ENCODE peak calls at places on chromosome 20, in seven cellular contexts. G is tibial nerve, Y is prostate gland, O is brain microvascular endothelial cell, D is LNCaP clone FGC, A is mucosa of descending colon, S is bronchial epithelial cell. T is an unnamed sample.

GRCh38 chr20:59765599-59766177 is 161.3 kb downstream of the PHACTR3 start:
- DNase-seq in S (peak), Y (no peak), G (no peak), D (no peak), O (no peak), A (peak), T (peak)

GRCh38 chr20:49627329-49627761 is 59.4 kb upstream of the PTGIS start:
- DNase-seq in G (no peak), D (no peak), O (no peak), Y (peak), A (peak), S (no peak), T (peak)

GRCh38 chr20:23036371-23036770 is 1.3 kb downstream of the SSTR4 start:
- DNase-seq in A (no peak), S (no peak), D (no peak), Y (no peak), G (no peak), O (no peak), T (no peak)

GRCh38 chr20:59051666-59052065 is 9.1 kb upstream of the PRELID3B start:
- DNase-seq in Y (no peak), S (no peak), G (no peak), O (no peak), A (no peak), D (no peak), T (no peak)

GRCh38 chr20:23449400-23449799 is 3.3 kb downstream of the CST11 start:
- DNase-seq in Y (no peak), G (no peak), S (peak), O (no peak), D (no peak), A (no peak), T (peak)

GRCh38 chr20:37529214-37529967 is 1.7 kb upstream of the BLCAP start:
- DNase-seq in D (no peak), A (no peak), G (no peak), S (no peak), O (no peak), Y (no peak), T (no peak)

GRCh38 chr20:55439057-55439456 is 566.3 kb downstream of the CBLN4 start:
- DNase-seq in Y (no peak), A (no peak), D (no peak), O (no peak), S (no peak), G (no peak), T (no peak)

GRCh38 chr20:59938221-59938620 is 1.9 kb downstream of the PPP1R3D start:
- DNase-seq in S (peak), A (no peak), O (peak), Y (no peak), G (no peak), D (no peak), T (peak)

GRCh38 chr20:39429716-39430115 is 467.6 kb downstream of the DHX35 start:
- DNase-seq in Y (no peak), D (no peak), O (no peak), A (no peak), S (peak), G (no peak), T (peak)
- TF ChIP-seq CTCF in Y (no peak), D (peak), O (no peak), A (no peak), S (peak), G (no peak), T (peak)

GRCh38 chr20:63775096-63775978 is 35.8 kb downstream of the SLC2A4RG start:
- DNase-seq in Y (no peak), A (peak), S (no peak), G (no peak), D (no peak), O (peak), T (no peak)
- TF ChIP-seq CTCF in Y (peak), A (no peak), S (peak), G (peak), D (peak), O (peak), T (peak)

GRCh38 chr20:17653835-17654648 is 28.0 kb downstream of the RRBP1 start:
- DNase-seq in Y (no peak), D (no peak), G (no peak), O (no peak), A (no peak), S (no peak), T (no peak)

GRCh38 chr20:17652411-17652810 is 29.6 kb downstream of the RRBP1 start:
- DNase-seq in G (no peak), Y (no peak), O (no peak), S (no peak), D (no peak), A (no peak), T (no peak)

GRCh38 chr20:17650301-17650761 is 31.7 kb downstream of the RRBP1 start:
- DNase-seq in G (no peak), S (no peak), Y (no peak), A (no peak), D (no peak), O (no peak), T (no peak)

GRCh38 chr20:17650816-17651760 is 31.0 kb downstream of the RRBP1 start:
- DNase-seq in Y (no peak), A (no peak), G (no peak), D (no peak), O (no peak), S (no peak), T (no peak)

DNA sequence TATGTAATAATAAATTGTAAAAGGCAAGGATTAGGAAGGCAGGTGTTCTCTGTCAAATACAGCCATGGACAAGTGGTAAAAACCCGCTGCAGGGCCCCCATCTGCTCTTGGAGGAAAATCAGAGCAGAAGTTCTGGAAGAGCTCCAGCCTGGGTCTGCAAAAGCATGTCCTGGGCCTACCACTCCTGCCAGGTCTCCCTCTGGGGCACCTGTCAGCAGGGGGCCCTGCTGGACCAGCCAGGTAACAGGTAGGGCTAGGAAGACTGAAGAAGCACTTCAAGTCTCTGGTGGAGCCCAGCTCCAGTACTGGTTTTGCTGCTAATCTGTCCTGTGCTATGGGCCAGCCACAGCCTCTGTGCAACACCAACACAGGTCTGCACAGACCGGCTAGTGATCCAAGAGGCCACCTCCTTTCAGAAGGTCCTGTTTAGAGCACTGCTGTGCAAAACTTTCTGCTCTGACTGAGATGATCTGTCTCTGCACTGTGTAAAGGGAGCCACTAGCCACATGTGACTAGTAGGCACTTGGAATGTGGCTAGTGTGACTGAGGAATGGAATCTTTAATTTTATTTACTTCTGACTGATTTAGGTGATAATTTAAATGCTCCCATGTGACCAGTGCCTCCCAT is 30.2 kb downstream of the RRBP1 start:
- DNase-seq in O (no peak), S (no peak), A (no peak), G (no peak), Y (peak), D (peak), T (peak)
- TF ChIP-seq CTCF in O (no peak), S (peak), A (no peak), G (no peak), Y (no peak), D (peak), T (peak)

DNA sequence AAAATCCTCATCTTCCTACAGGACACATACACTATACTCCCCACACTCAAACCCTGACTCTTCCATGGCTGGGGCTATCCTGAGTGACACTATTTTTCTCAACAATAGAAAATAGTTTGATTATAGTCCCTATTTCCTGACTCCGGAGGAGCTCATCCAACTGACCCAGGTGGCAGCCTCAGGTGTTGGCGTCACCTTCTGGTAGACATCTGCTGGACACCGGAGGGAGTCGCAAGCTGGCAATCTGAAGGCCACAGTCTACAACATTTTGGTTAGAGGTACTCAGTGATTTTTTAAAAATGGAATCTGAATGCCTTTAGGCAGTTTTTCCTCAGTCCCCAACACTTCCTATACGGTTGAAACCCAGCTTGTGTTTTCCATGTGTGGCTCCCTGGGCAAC is 32.2 kb upstream of the OCSTAMP start:
- DNase-seq in S (no peak), A (no peak), O (no peak), D (no peak), Y (no peak), G (no peak), T (no peak)
- TF ChIP-seq CTCF in S (no peak), A (no peak), O (no peak), D (no peak), Y (no peak), G (no peak), T (no peak)